ENCODE peak calls at places on chromosomes 1 and 21, in ten cellular contexts. One of them, this sample, is unnamed. For H3K27me3, the result is how much of the 10 kb centered on the place peaks cover.

GRCh38 chr21:40765771-40766170 is 81.2 kb downstream of the DSCAM start:
- DNase-seq in A673: no peak
- DNase-seq in CD8-positive, alpha-beta T cell: no peak
- DNase-seq in H7: no peak
- DNase-seq in aorta: no peak
- DNase-seq in suprapubic skin: no peak
- DNase-seq in pancreas: no peak
- DNase-seq in cardiac muscle cell: no peak
- DNase-seq in tibial artery: no peak
- DNase-seq in left ventricle myocardium inferior: no peak
- DNase-seq in this sample: no peak

GRCh38 chr21:42237577-42237976 is 18.6 kb downstream of the ABCG1 start:
- DNase-seq in A673: no peak
- DNase-seq in CD8-positive, alpha-beta T cell: no peak
- DNase-seq in H7: no peak
- DNase-seq in aorta: no peak
- DNase-seq in suprapubic skin: no peak
- DNase-seq in pancreas: peak
- DNase-seq in cardiac muscle cell: no peak
- DNase-seq in tibial artery: no peak
- DNase-seq in left ventricle myocardium inferior: no peak
- DNase-seq in this sample: no peak

GRCh38 chr1:36651176-36651910 is 168.6 kb upstream of the CSF3R start:
- DNase-seq in A673: no peak
- DNase-seq in CD8-positive, alpha-beta T cell: no peak
- DNase-seq in H7: no peak
- DNase-seq in aorta: peak
- DNase-seq in suprapubic skin: no peak
- DNase-seq in pancreas: no peak
- DNase-seq in cardiac muscle cell: no peak
- DNase-seq in tibial artery: no peak
- DNase-seq in left ventricle myocardium inferior: no peak
- DNase-seq in this sample: no peak

GRCh38 chr1:171881466-171881865 is 40.2 kb downstream of the DNM3 start:
- DNase-seq in A673: no peak
- DNase-seq in CD8-positive, alpha-beta T cell: no peak
- DNase-seq in H7: no peak
- DNase-seq in aorta: no peak
- DNase-seq in suprapubic skin: no peak
- DNase-seq in pancreas: no peak
- DNase-seq in cardiac muscle cell: no peak
- DNase-seq in tibial artery: no peak
- DNase-seq in left ventricle myocardium inferior: no peak
- DNase-seq in this sample: peak

GRCh38 chr1:72397786-72398185 is 115.4 kb upstream of the NEGR1 start:
- DNase-seq in A673: peak
- DNase-seq in CD8-positive, alpha-beta T cell: no peak
- DNase-seq in H7: no peak
- DNase-seq in aorta: no peak
- DNase-seq in suprapubic skin: peak
- DNase-seq in pancreas: no peak
- DNase-seq in cardiac muscle cell: peak
- DNase-seq in tibial artery: no peak
- DNase-seq in left ventricle myocardium inferior: no peak
- DNase-seq in this sample: no peak

GRCh38 chr1:1325288-1326074 is 879 bp downstream of the CPTP start:
- DNase-seq in A673: no peak
- DNase-seq in CD8-positive, alpha-beta T cell: no peak
- DNase-seq in H7: peak
- DNase-seq in aorta: no peak
- DNase-seq in suprapubic skin: no peak
- DNase-seq in pancreas: no peak
- DNase-seq in cardiac muscle cell: no peak
- DNase-seq in tibial artery: no peak
- DNase-seq in left ventricle myocardium inferior: peak
- DNase-seq in this sample: peak

GRCh38 chr1:200180821-200181220 is 153.3 kb downstream of the NR5A2 start:
- DNase-seq in A673: no peak
- DNase-seq in CD8-positive, alpha-beta T cell: no peak
- DNase-seq in H7: no peak
- DNase-seq in aorta: no peak
- DNase-seq in suprapubic skin: no peak
- DNase-seq in pancreas: peak
- DNase-seq in cardiac muscle cell: peak
- DNase-seq in tibial artery: no peak
- DNase-seq in left ventricle myocardium inferior: no peak
- DNase-seq in this sample: peak

GRCh38 chr1:41221995-41222991 is 19.8 kb downstream of the SCMH1 start:
- DNase-seq in A673: no peak
- DNase-seq in CD8-positive, alpha-beta T cell: no peak
- DNase-seq in H7: no peak
- DNase-seq in aorta: no peak
- DNase-seq in suprapubic skin: no peak
- DNase-seq in pancreas: no peak
- DNase-seq in cardiac muscle cell: peak
- DNase-seq in tibial artery: no peak
- DNase-seq in left ventricle myocardium inferior: no peak
- DNase-seq in this sample: peak

DNA sequence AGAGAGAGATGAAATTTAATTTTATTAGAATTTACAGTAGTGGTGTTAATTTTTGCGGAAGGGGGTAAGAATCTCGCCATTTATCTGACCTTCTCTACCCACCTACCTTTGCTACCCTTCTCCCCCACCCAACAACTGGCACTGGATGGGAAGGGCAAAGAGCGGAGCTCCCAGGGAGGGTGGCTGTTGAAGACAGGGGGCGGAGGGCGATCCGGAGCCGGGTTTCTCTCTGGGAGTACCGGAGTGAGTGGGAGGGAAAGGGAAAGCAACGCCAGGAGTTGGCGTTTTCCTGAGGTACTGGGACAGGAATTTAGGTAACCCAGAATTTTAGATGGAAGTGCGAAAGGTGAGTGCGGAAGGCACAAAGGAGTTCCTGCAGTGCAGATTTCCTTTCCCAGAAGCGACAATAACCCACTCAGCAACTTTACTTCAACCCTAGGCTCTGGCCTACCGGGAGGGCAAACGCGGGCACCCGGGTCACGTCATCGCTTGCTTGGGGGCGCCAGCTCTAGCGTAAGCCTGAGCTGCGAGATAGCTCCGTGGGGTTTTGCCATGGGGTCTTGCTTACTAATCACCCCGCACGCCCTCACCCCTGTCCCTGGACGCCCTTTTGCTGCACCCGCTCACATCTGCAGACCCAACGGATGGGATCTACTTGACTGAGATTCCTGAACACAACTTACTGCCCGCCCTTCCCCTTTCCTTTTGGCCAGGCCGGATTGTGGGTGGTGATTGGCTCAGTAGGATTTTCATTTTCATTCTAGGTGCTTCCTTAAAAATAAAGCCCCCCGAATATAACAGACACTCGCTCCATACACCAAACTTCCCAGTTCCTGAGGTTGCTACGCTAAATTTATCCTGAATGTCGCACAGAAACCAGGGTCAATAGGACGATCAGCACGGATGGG is 413.0 kb upstream of the ESRRG start:
- DNase-seq in A673: no peak
- DNase-seq in CD8-positive, alpha-beta T cell: no peak
- DNase-seq in H7: peak
- DNase-seq in aorta: no peak
- DNase-seq in suprapubic skin: no peak
- DNase-seq in pancreas: no peak
- DNase-seq in cardiac muscle cell: no peak
- DNase-seq in tibial artery: no peak
- DNase-seq in left ventricle myocardium inferior: no peak
- DNase-seq in this sample: peak
- H3K4me3 ChIP-seq in A673: no peak
- H3K4me3 ChIP-seq in CD8-positive, alpha-beta T cell: no peak
- H3K4me3 ChIP-seq in H7: peak
- H3K4me3 ChIP-seq in aorta: no peak
- H3K4me3 ChIP-seq in suprapubic skin: peak
- H3K4me3 ChIP-seq in pancreas: peak
- H3K4me3 ChIP-seq in cardiac muscle cell: peak
- H3K4me3 ChIP-seq in tibial artery: peak
- H3K4me3 ChIP-seq in left ventricle myocardium inferior: peak
- H3K4me3 ChIP-seq in this sample: no peak

GRCh38 chr21:44258056-44258725 is 3.5 kb downstream of the DNMT3L start:
- DNase-seq in A673: no peak
- DNase-seq in CD8-positive, alpha-beta T cell: no peak
- DNase-seq in H7: peak
- DNase-seq in aorta: peak
- DNase-seq in suprapubic skin: no peak
- DNase-seq in pancreas: no peak
- DNase-seq in cardiac muscle cell: no peak
- DNase-seq in tibial artery: no peak
- DNase-seq in left ventricle myocardium inferior: no peak
- DNase-seq in this sample: no peak

GRCh38 chr21:44260791-44261190 is 906 bp downstream of the DNMT3L start:
- DNase-seq in A673: no peak
- DNase-seq in CD8-positive, alpha-beta T cell: no peak
- DNase-seq in H7: no peak
- DNase-seq in aorta: no peak
- DNase-seq in suprapubic skin: no peak
- DNase-seq in pancreas: no peak
- DNase-seq in cardiac muscle cell: no peak
- DNase-seq in tibial artery: no peak
- DNase-seq in left ventricle myocardium inferior: no peak
- DNase-seq in this sample: no peak

GRCh38 chr21:44261191-44261631 is 486 bp downstream of the DNMT3L start:
- DNase-seq in A673: no peak
- DNase-seq in CD8-positive, alpha-beta T cell: no peak
- DNase-seq in H7: peak
- DNase-seq in aorta: peak
- DNase-seq in suprapubic skin: no peak
- DNase-seq in pancreas: peak
- DNase-seq in cardiac muscle cell: no peak
- DNase-seq in tibial artery: no peak
- DNase-seq in left ventricle myocardium inferior: no peak
- DNase-seq in this sample: no peak

GRCh38 chr21:44261675-44262295 is at the start of gene DNMT3L:
- DNase-seq in A673: no peak
- DNase-seq in CD8-positive, alpha-beta T cell: no peak
- DNase-seq in H7: peak
- DNase-seq in aorta: no peak
- DNase-seq in suprapubic skin: no peak
- DNase-seq in pancreas: no peak
- DNase-seq in cardiac muscle cell: no peak
- DNase-seq in tibial artery: no peak
- DNase-seq in left ventricle myocardium inferior: no peak
- DNase-seq in this sample: no peak

GRCh38 chr21:44259082-44259705 is 2.5 kb downstream of the DNMT3L start:
- DNase-seq in A673: peak
- DNase-seq in CD8-positive, alpha-beta T cell: no peak
- DNase-seq in H7: peak
- DNase-seq in aorta: peak
- DNase-seq in suprapubic skin: no peak
- DNase-seq in pancreas: no peak
- DNase-seq in cardiac muscle cell: peak
- DNase-seq in tibial artery: no peak
- DNase-seq in left ventricle myocardium inferior: no peak
- DNase-seq in this sample: no peak
- H3K27me3 ChIP-seq in A673: under half
- H3K27me3 ChIP-seq in CD8-positive, alpha-beta T cell: under half
- H3K27me3 ChIP-seq in H7: under half
- H3K27me3 ChIP-seq in aorta: under half
- H3K27me3 ChIP-seq in suprapubic skin: under half
- H3K27me3 ChIP-seq in pancreas: under half
- H3K27me3 ChIP-seq in cardiac muscle cell: under half
- H3K27me3 ChIP-seq in tibial artery: under half
- H3K27me3 ChIP-seq in left ventricle myocardium inferior: under half
- H3K27me3 ChIP-seq in this sample: under half

GRCh38 chr21:33031562-33031961 is 5.8 kb downstream of the OLIG2 start:
- DNase-seq in A673: no peak
- DNase-seq in CD8-positive, alpha-beta T cell: no peak
- DNase-seq in H7: no peak
- DNase-seq in aorta: no peak
- DNase-seq in suprapubic skin: no peak
- DNase-seq in pancreas: no peak
- DNase-seq in cardiac muscle cell: no peak
- DNase-seq in tibial artery: no peak
- DNase-seq in left ventricle myocardium inferior: no peak
- DNase-seq in this sample: peak

GRCh38 chr21:33033094-33033951 is 7.6 kb downstream of the OLIG2 start:
- DNase-seq in A673: no peak
- DNase-seq in CD8-positive, alpha-beta T cell: no peak
- DNase-seq in H7: peak
- DNase-seq in aorta: no peak
- DNase-seq in suprapubic skin: no peak
- DNase-seq in pancreas: no peak
- DNase-seq in cardiac muscle cell: no peak
- DNase-seq in tibial artery: no peak
- DNase-seq in left ventricle myocardium inferior: no peak
- DNase-seq in this sample: no peak

GRCh38 chr21:33032434-33033047 is 6.8 kb downstream of the OLIG2 start:
- DNase-seq in A673: no peak
- DNase-seq in CD8-positive, alpha-beta T cell: no peak
- DNase-seq in H7: peak
- DNase-seq in aorta: no peak
- DNase-seq in suprapubic skin: no peak
- DNase-seq in pancreas: no peak
- DNase-seq in cardiac muscle cell: no peak
- DNase-seq in tibial artery: no peak
- DNase-seq in left ventricle myocardium inferior: no peak
- DNase-seq in this sample: no peak

GRCh38 chr21:33035147-33035546 is 9.4 kb downstream of the OLIG2 start:
- DNase-seq in A673: no peak
- DNase-seq in CD8-positive, alpha-beta T cell: no peak
- DNase-seq in H7: peak
- DNase-seq in aorta: no peak
- DNase-seq in suprapubic skin: no peak
- DNase-seq in pancreas: no peak
- DNase-seq in cardiac muscle cell: no peak
- DNase-seq in tibial artery: no peak
- DNase-seq in left ventricle myocardium inferior: no peak
- DNase-seq in this sample: no peak

DNA sequence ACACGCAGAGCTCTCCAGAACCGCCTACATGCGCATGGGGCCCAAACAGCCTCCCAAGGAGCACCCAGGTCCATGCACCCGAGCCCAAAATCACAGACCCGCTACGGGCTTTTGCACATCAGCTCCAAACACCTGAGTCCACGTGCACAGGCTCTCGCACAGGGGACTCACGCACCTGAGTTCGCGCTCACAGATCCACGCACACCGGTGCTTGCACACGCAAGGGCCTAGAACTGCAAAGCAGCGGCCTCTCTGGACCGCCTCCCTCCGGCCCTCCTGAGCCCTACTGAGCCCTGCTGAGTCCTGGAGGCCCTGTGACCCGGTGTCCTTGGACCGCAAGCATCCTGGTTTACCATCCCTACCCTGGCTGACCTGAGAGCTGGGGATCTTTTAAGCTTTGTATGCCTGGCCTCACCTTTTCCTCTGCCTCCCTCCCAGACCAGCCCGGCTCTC is 8.3 kb downstream of the OLIG2 start:
- DNase-seq in A673: no peak
- DNase-seq in CD8-positive, alpha-beta T cell: no peak
- DNase-seq in H7: peak
- DNase-seq in aorta: no peak
- DNase-seq in suprapubic skin: no peak
- DNase-seq in pancreas: no peak
- DNase-seq in cardiac muscle cell: no peak
- DNase-seq in tibial artery: no peak
- DNase-seq in left ventricle myocardium inferior: no peak
- DNase-seq in this sample: no peak
- H3K4me3 ChIP-seq in A673: no peak
- H3K4me3 ChIP-seq in CD8-positive, alpha-beta T cell: no peak
- H3K4me3 ChIP-seq in H7: no peak
- H3K4me3 ChIP-seq in aorta: no peak
- H3K4me3 ChIP-seq in suprapubic skin: no peak
- H3K4me3 ChIP-seq in pancreas: no peak
- H3K4me3 ChIP-seq in cardiac muscle cell: no peak
- H3K4me3 ChIP-seq in tibial artery: no peak
- H3K4me3 ChIP-seq in left ventricle myocardium inferior: no peak
- H3K4me3 ChIP-seq in this sample: no peak

DNA sequence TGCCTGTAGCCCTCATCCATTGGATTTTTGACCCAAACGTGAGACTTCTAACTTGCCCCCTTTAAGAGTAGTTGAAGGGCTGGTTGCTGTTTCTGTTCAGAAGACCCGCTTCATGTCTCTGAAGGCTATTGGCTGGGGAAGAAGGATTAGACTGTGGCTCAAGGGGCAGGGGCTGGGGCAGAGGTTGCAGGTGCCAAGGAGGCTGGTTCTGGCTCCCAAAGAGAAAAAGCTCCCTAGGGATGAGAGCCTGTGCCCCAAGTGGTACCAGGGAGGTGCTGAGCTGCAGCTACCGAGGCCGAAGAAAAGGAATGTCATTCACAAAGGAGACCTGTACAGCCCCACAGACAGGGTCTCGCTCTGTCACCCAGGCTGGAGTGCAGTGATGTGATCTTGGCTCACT is 5.8 kb downstream of the WNT3A start:
- DNase-seq in A673: no peak
- DNase-seq in CD8-positive, alpha-beta T cell: no peak
- DNase-seq in H7: peak
- DNase-seq in aorta: peak
- DNase-seq in suprapubic skin: no peak
- DNase-seq in pancreas: no peak
- DNase-seq in cardiac muscle cell: no peak
- DNase-seq in tibial artery: peak
- DNase-seq in left ventricle myocardium inferior: no peak
- DNase-seq in this sample: no peak
- H3K27me3 ChIP-seq in A673: half or more
- H3K27me3 ChIP-seq in CD8-positive, alpha-beta T cell: under half
- H3K27me3 ChIP-seq in H7: half or more
- H3K27me3 ChIP-seq in aorta: under half
- H3K27me3 ChIP-seq in suprapubic skin: under half
- H3K27me3 ChIP-seq in pancreas: under half
- H3K27me3 ChIP-seq in cardiac muscle cell: half or more
- H3K27me3 ChIP-seq in tibial artery: under half
- H3K27me3 ChIP-seq in left ventricle myocardium inferior: half or more
- H3K27me3 ChIP-seq in this sample: under half